ENCODE peak calls at places on chromosomes 1 and 21, in four cellular contexts. One of them, this sample, is unnamed.
A peak's percentile ranks its signal among the peaks of the same experiment; 100 is the strongest.

GRCh38 chr21:18275740-18276139 is 31.1 kb downstream of the CHODL start:
- DNase-seq in activated T-cell treated with anti-CD3 and anti-CD28 coated beads for 1 hour: no peak
- DNase-seq in RKO: no peak
- DNase-seq in heart right ventricle: no peak
- DNase-seq in this sample: no peak

GRCh38 chr21:29130234-29130993 is at the start of gene MAP3K7CL:
- DNase-seq in heart right ventricle: peak; percentile 23
- DNase-seq in activated T-cell treated with anti-CD3 and anti-CD28 coated beads for 1 hour: no peak
- DNase-seq in RKO: peak; percentile 78
- DNase-seq in this sample: peak; percentile 46

GRCh38 chr1:224727851-224728250 is 111.7 kb downstream of the CNIH3 start:
- DNase-seq in activated T-cell treated with anti-CD3 and anti-CD28 coated beads for 1 hour: no peak
- DNase-seq in RKO: no peak
- DNase-seq in heart right ventricle: no peak
- DNase-seq in this sample: no peak

GRCh38 chr1:67970088-67970487 is 80.3 kb downstream of the DIRAS3 start:
- DNase-seq in heart right ventricle: no peak
- DNase-seq in activated T-cell treated with anti-CD3 and anti-CD28 coated beads for 1 hour: no peak
- DNase-seq in RKO: peak; percentile 93
- DNase-seq in this sample: no peak

GRCh38 chr21:19981938-19982337 is 1016.3 kb upstream of the NCAM2 start:
- DNase-seq in heart right ventricle: no peak
- DNase-seq in RKO: no peak
- DNase-seq in activated T-cell treated with anti-CD3 and anti-CD28 coated beads for 1 hour: no peak
- DNase-seq in this sample: no peak

GRCh38 chr1:76137746-76138145 is 63.2 kb downstream of the ST6GALNAC3 start:
- DNase-seq in heart right ventricle: no peak
- DNase-seq in RKO: no peak
- DNase-seq in activated T-cell treated with anti-CD3 and anti-CD28 coated beads for 1 hour: no peak
- DNase-seq in this sample: no peak

GRCh38 chr21:42991992-42992740 is 17.8 kb downstream of the PKNOX1 start:
- DNase-seq in activated T-cell treated with anti-CD3 and anti-CD28 coated beads for 1 hour: no peak
- DNase-seq in heart right ventricle: peak; percentile 37
- DNase-seq in RKO: peak; percentile 66
- DNase-seq in this sample: peak; percentile 67

GRCh38 chr1:13702425-13703127 is 2.6 kb downstream of the PRDM2 start:
- DNase-seq in RKO: no peak
- DNase-seq in heart right ventricle: no peak
- DNase-seq in activated T-cell treated with anti-CD3 and anti-CD28 coated beads for 1 hour: peak; percentile 33
- DNase-seq in this sample: no peak